ENCODE peak calls at places on chromosomes 13 and 19, in eight cellular contexts. Y, V, Z, C, I, B, A and N are unnamed samples.

GRCh38 chr13:99280166-99280565 is 22.0 kb upstream of the GPR18 start:
- DNase-seq in Y (no peak), C (no peak), B (no peak), V (no peak), A (no peak), Z (no peak), I (no peak), N (no peak)

GRCh38 chr13:48258002-48258401 is 25.0 kb downstream of the ITM2B start:
- DNase-seq in V (no peak), I (no peak), C (no peak), Y (no peak), Z (no peak), A (no peak), B (no peak), N (no peak)

GRCh38 chr13:98384739-98385138 is 192.2 kb downstream of the STK24 start:
- DNase-seq in Y (no peak), V (no peak), A (no peak), I (no peak), C (no peak), B (no peak), Z (no peak), N (no peak)

GRCh38 chr19:19550454-19550842 is 12.4 kb downstream of the CILP2 start:
- DNase-seq in Y (no peak), C (no peak), I (no peak), B (no peak), A (no peak), V (no peak), Z (no peak), N (no peak)

GRCh38 chr19:19406878-19407639 is 1.6 kb downstream of the GATAD2A start:
- DNase-seq in C (no peak), B (peak; percentile 28), Y (peak; percentile 43), A (peak; percentile 85), V (no peak), I (no peak), Z (peak; percentile 60), N (peak; percentile 65)

GRCh38 chr13:30256713-30257432 is 50.5 kb downstream of the KATNAL1 start:
- DNase-seq in V (no peak), Y (no peak), B (no peak), C (no peak), A (no peak), Z (no peak), I (peak; percentile 18), N (no peak)

GRCh38 chr13:31209819-31210209 is 10.0 kb downstream of the B3GLCT start:
- DNase-seq in Z (no peak), Y (no peak), B (no peak), A (no peak), V (no peak), C (no peak), I (no peak), N (no peak)

GRCh38 chr13:112819816-112820215 is 130.0 kb downstream of the ATP11A start:
- DNase-seq in Y (no peak), Z (no peak), C (no peak), I (peak; percentile 60), A (no peak), B (no peak), V (no peak), N (no peak)

GRCh38 chr19:19388568-19389555 is 16.6 kb upstream of the GATAD2A start:
- DNase-seq in I (no peak), B (no peak), V (no peak), C (no peak), Y (no peak), Z (no peak), A (peak; percentile 25), N (no peak)

GRCh38 chr19:47657719-47658118 is 48.8 kb downstream of the BICRA start:
- DNase-seq in Z (no peak), V (no peak), Y (no peak), I (no peak), C (no peak), A (no peak), B (no peak), N (no peak)

GRCh38 chr13:103133551-103133950 is 67.3 kb upstream of the SLC10A2 start:
- DNase-seq in B (no peak), Z (peak; percentile 9), Y (no peak), V (no peak), A (no peak), C (no peak), I (no peak), N (no peak)

GRCh38 chr19:41299755-41300089 is 10.2 kb upstream of the CCDC97 start:
- DNase-seq in A (no peak), Z (peak; percentile 48), C (no peak), Y (no peak), I (peak; percentile 90), V (no peak), B (no peak), N (peak; percentile 89)

GRCh38 chr19:10712041-10712440 is 5.8 kb upstream of the DNM2 start:
- DNase-seq in Z (no peak), V (no peak), Y (no peak), I (no peak), A (no peak), B (no peak), C (no peak), N (no peak)

GRCh38 chr13:68428292-68428691 is 1198.2 kb upstream of the PCDH9 start:
- DNase-seq in A (no peak), B (no peak), Y (no peak), C (no peak), V (no peak), Z (no peak), I (no peak), N (no peak)

GRCh38 chr13:79482271-79482970 is 1.5 kb downstream of the NDFIP2 start:
- DNase-seq in Z (no peak), I (no peak), V (no peak), C (no peak), A (no peak), Y (no peak), B (no peak), N (no peak)
- H3K4me3 ChIP-seq in Z (peak overlapping the region; percentile 43), I (peak overlapping the region; percentile 85), V (peak overlapping the region; percentile 97), C (peak overlapping the region; percentile 90), A (peak overlapping the region; percentile 84), Y (no peak overlapping the region), B (peak overlapping the region; percentile 66), N (peak overlapping the region; percentile 82)

GRCh38 chr19:8449830-8450229 is 5.1 kb downstream of the HNRNPM start:
- DNase-seq in C (no peak), B (peak; percentile 13), Y (no peak), Z (peak; percentile 57), I (no peak), A (no peak), V (no peak), N (no peak)
- H3K4me1 ChIP-seq in C (peaks cover 90% of the 10 kb centered on the region), B (peaks cover 47% of the 10 kb centered on the region), Y (peaks cover 76% of the 10 kb centered on the region), Z (peaks cover 81% of the 10 kb centered on the region), I (peaks cover 32% of the 10 kb centered on the region), A (peaks cover 88% of the 10 kb centered on the region), V (peaks cover 16% of the 10 kb centered on the region), N (peaks cover 84% of the 10 kb centered on the region)

DNA sequence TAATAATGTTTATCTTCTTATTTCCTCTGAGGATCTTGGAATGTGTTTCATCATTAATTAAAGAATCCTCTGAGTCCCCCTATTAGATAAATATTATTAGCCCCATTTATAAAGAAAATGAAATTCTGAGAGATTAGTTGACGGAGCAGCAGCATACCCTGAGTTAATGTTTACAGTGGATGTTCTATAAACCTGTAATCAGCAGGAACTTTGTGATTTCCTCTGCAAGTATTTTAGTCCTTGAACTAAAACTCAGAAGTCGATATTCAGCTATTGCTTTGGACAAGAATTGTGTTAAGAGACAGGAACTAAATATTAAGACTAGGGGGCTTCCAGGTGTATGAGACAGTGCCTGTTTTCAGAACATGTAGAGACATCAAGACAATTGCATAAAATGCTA is 243.3 kb downstream of the DCT start:
- DNase-seq in Z (no peak), I (no peak), V (no peak), C (no peak), Y (no peak), A (no peak), B (no peak), N (no peak)
- H3K4me3 ChIP-seq in Z (no peak overlapping the region), I (no peak overlapping the region), V (no peak overlapping the region), C (no peak overlapping the region), Y (no peak overlapping the region), A (no peak overlapping the region), B (no peak overlapping the region), N (no peak overlapping the region)

DNA sequence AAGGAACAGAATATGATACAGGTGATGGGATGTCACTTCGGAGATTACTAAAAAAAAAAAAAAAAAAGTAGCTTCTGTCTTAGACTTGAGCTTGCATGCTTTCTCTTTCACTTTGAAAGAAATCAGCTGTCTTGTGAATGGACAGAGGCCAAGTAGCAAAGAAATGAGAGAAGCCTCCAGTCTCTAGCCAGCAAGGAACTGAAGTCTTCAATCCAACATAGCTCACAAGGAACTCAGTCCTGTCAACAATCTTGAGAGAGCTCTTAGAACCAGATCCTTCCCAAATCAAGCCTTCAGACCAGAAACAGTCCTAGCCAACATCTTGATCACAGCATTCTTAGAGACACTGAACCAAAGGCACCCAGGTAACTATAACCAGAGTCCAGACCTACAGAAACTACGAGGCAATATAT is 7.7 kb downstream of the N4BP2L2 start:
- DNase-seq in C (no peak), A (no peak), V (peak; percentile 23), Y (no peak), B (no peak), I (no peak), Z (no peak), N (no peak)
- H3K4me1 ChIP-seq in C (peaks cover 91% of the 10 kb centered on the region), A (peaks cover 67% of the 10 kb centered on the region), V (peaks cover 5% of the 10 kb centered on the region), Y (peaks cover 66% of the 10 kb centered on the region), B (no peaks in the 10 kb centered on the region), I (peaks cover 25% of the 10 kb centered on the region), Z (peaks cover 52% of the 10 kb centered on the region), N (peaks cover 78% of the 10 kb centered on the region)

GRCh38 chr13:46182491-46182877 is 507 bp upstream of the LCP1 start:
- DNase-seq in B (no peak), I (no peak), Y (no peak), A (no peak), C (no peak), Z (no peak), V (no peak), N (no peak)

GRCh38 chr13:46185634-46186033 is 3.7 kb upstream of the LCP1 start:
- DNase-seq in I (no peak), Y (no peak), V (no peak), A (no peak), B (no peak), C (no peak), Z (no peak), N (no peak)

GRCh38 chr13:46183018-46183940 is 1.3 kb upstream of the LCP1 start:
- DNase-seq in C (no peak), A (peak; percentile 80), I (no peak), Y (no peak), B (no peak), V (no peak), Z (no peak), N (no peak)

GRCh38 chr13:46181799-46182490 is at the start of gene LCP1:
- DNase-seq in A (peak; percentile 87), I (no peak), Z (no peak), V (peak; percentile 97), Y (peak; percentile 64), B (no peak), C (no peak), N (no peak)

GRCh38 chr13:46184277-46184699 is 2.3 kb upstream of the LCP1 start:
- DNase-seq in Z (peak; percentile 39), A (peak; percentile 90), Y (peak; percentile 65), C (no peak), V (no peak), B (peak; percentile 66), I (peak; percentile 35), N (no peak)
- H3K4me3 ChIP-seq in Z (no peak overlapping the region), A (peak overlapping the region; percentile 76), Y (peak overlapping the region; percentile 31), C (no peak overlapping the region), V (peak overlapping the region; percentile 68), B (no peak overlapping the region), I (no peak overlapping the region), N (no peak overlapping the region)

GRCh38 chr19:55481148-55482127 is 3.5 kb upstream of the NAT14 start:
- DNase-seq in A (no peak), Z (no peak), V (no peak), I (no peak), B (no peak), C (no peak), Y (no peak), N (no peak)
- H3K4me1 ChIP-seq in A (peaks cover 29% of the 10 kb centered on the region), Z (peaks cover 66% of the 10 kb centered on the region), V (peaks cover 24% of the 10 kb centered on the region), I (peaks cover 5% of the 10 kb centered on the region), B (peaks cover 30% of the 10 kb centered on the region), C (peaks cover 42% of the 10 kb centered on the region), Y (peaks cover 29% of the 10 kb centered on the region), N (peaks cover 21% of the 10 kb centered on the region)